ENCODE peak calls at places on chromosomes 12 and 14, in four cellular contexts. One of them, this sample, is unnamed.

GRCh38 chr12:39419471-39419870 is 23.4 kb downstream of the KIF21A start:
- DNase-seq in K562: no peak
- DNase-seq in stomach: no peak
- DNase-seq in HepG2: no peak
- DNase-seq in this sample: no peak

GRCh38 chr12:124497658-124498057 is 69.8 kb downstream of the NCOR2 start:
- DNase-seq in stomach: no peak
- DNase-seq in HepG2: no peak
- DNase-seq in K562: no peak
- DNase-seq in this sample: peak; percentile 66

GRCh38 chr14:70631948-70632347 is 9.8 kb upstream of the TTC9 start:
- DNase-seq in K562: no peak
- DNase-seq in HepG2: no peak
- DNase-seq in stomach: no peak
- DNase-seq in this sample: no peak

GRCh38 chr12:54021432-54022013 is 6.7 kb upstream of the HOXC6 start:
- DNase-seq in stomach: no peak
- DNase-seq in K562: no peak
- DNase-seq in HepG2: no peak
- DNase-seq in this sample: no peak

GRCh38 chr14:100867631-100868315 is 35.7 kb downstream of the RTL1 start:
- DNase-seq in K562: no peak
- DNase-seq in stomach: no peak
- DNase-seq in HepG2: no peak
- DNase-seq in this sample: no peak

GRCh38 chr14:67650694-67651093 is 23.7 kb downstream of the VTI1B start:
- DNase-seq in stomach: no peak
- DNase-seq in K562: no peak
- DNase-seq in HepG2: no peak
- DNase-seq in this sample: no peak

GRCh38 chr12:121753844-121754264 is 39.6 kb downstream of the RHOF start:
- DNase-seq in stomach: peak; percentile 79
- DNase-seq in K562: no peak
- DNase-seq in HepG2: no peak
- DNase-seq in this sample: peak; percentile 18

GRCh38 chr14:102930753-102931579 is 8.5 kb downstream of the AMN start:
- DNase-seq in stomach: peak; percentile 52
- DNase-seq in K562: peak; percentile 13
- DNase-seq in HepG2: no peak
- DNase-seq in this sample: no peak

GRCh38 chr12:68557011-68557715 is 53.5 kb upstream of the RAP1B start:
- DNase-seq in K562: peak; percentile 23
- DNase-seq in stomach: no peak
- DNase-seq in HepG2: no peak
- DNase-seq in this sample: no peak

GRCh38 chr12:49950310-49951251 is at the start of gene AQP2:
- DNase-seq in stomach: no peak
- DNase-seq in K562: no peak
- DNase-seq in HepG2: no peak
- DNase-seq in this sample: no peak

GRCh38 chr14:72699852-72700257 is 194.0 kb downstream of the DPF3 start:
- DNase-seq in K562: peak; percentile 30
- DNase-seq in stomach: no peak
- DNase-seq in HepG2: no peak
- DNase-seq in this sample: peak; percentile 24

DNA sequence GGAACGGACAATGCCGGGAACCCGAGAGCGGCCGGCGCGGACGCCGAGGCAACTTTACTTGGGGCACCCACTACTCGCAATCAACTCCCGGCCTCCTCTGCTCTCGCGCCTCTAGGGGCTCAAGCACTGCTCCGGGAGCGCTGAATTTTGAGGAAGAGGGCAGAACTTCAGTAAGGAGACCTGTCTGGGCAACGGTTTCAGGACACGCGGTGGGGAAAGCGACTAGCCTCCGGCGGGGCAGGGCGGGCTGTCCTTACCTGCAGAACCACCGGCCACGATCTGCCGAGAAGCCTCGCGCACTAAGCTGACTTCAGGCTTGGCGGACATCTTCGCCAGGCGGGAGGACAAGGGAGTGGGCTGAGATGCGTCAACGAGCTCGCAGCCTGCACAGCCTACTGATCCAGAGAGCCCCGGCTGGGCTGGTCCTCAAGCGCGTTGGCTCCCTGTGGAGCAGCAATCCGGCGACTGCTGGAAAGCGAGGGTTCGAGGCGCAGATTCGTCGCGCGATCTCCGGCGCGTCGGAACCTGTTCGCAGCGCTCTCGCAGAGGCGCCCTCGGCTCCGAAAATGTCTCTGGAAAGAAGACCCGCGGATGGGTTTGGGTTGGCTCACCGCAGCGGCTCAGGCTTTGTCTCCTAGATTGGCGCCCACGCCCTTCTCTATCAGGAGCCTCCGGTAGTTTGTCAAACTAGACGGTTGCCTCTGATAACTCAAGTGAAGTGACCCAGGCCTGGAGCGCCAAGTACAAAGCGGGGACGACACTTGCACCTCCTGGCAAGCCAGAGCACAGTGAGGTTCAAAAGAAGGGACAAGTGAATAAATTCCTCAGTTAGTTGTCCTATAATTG is at the start of gene SLC25A21:
- DNase-seq in stomach: peak; percentile 77
- DNase-seq in K562: peak; percentile 87
- DNase-seq in HepG2: peak; percentile 85
- DNase-seq in this sample: peak; percentile 46
- TF ChIP-seq POLR2A in stomach: peak; percentile 26
- TF ChIP-seq POLR2A in K562: peak; percentile 85
- TF ChIP-seq POLR2A in HepG2: peak; percentile 94
- TF ChIP-seq POLR2A in this sample: peak; percentile 22

GRCh38 chr12:109905301-109905700 is 5.2 kb downstream of the TCHP start:
- DNase-seq in K562: no peak
- DNase-seq in stomach: no peak
- DNase-seq in HepG2: no peak
- DNase-seq in this sample: no peak

GRCh38 chr12:109899783-109900751 is at the start of gene TCHP:
- DNase-seq in HepG2: peak; percentile 73
- DNase-seq in K562: peak; percentile 90
- DNase-seq in stomach: peak; percentile 85
- DNase-seq in this sample: peak; percentile 76

GRCh38 chr12:109900752-109901580 is 892 bp downstream of the TCHP start:
- DNase-seq in HepG2: no peak
- DNase-seq in stomach: no peak
- DNase-seq in K562: peak; percentile 39
- DNase-seq in this sample: no peak

GRCh38 chr12:109897029-109897428 is 3.0 kb upstream of the TCHP start:
- DNase-seq in K562: no peak
- DNase-seq in HepG2: no peak
- DNase-seq in stomach: no peak
- DNase-seq in this sample: no peak

DNA sequence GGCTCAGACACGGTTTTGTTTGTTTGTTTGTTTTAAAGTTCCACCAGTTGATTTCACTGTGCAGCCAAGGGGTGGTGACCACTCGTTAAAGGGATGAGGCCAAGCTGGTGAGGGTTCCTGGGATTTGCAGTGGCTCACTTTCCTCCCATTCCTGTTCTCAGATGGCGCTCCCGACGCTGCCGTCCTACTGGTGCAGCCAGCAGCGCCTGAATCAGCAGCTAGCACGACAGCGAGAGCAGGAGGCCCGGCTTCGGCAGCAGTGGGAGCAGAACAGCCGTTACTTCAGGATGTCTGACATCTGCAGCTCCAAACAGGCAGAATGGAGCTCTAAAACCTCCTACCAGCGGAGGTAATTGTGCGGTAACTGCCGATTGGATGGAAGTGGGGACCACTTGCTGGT is 2.8 kb downstream of the TCHP start:
- DNase-seq in stomach: no peak
- DNase-seq in HepG2: no peak
- DNase-seq in K562: no peak
- DNase-seq in this sample: no peak
- H3K27me3 ChIP-seq in stomach: no peaks in the 10 kb centered on the region
- H3K27me3 ChIP-seq in HepG2: no peaks in the 10 kb centered on the region
- H3K27me3 ChIP-seq in K562: no peaks in the 10 kb centered on the region
- H3K27me3 ChIP-seq in this sample: no peaks in the 10 kb centered on the region

GRCh38 chr12:3313655-3314305 is 177.2 kb upstream of the PRMT8 start:
- DNase-seq in K562: peak; percentile 12
- DNase-seq in stomach: no peak
- DNase-seq in HepG2: peak; percentile 40
- DNase-seq in this sample: no peak

GRCh38 chr12:3316776-3317480 is 174.1 kb upstream of the PRMT8 start:
- DNase-seq in HepG2: no peak
- DNase-seq in K562: no peak
- DNase-seq in stomach: no peak
- DNase-seq in this sample: no peak

GRCh38 chr12:3313066-3313465 is 177.9 kb upstream of the PRMT8 start:
- DNase-seq in K562: no peak
- DNase-seq in stomach: no peak
- DNase-seq in HepG2: no peak
- DNase-seq in this sample: no peak

GRCh38 chr12:3315201-3315661 is 175.8 kb upstream of the PRMT8 start:
- DNase-seq in HepG2: no peak
- DNase-seq in K562: no peak
- DNase-seq in stomach: peak; percentile 83
- DNase-seq in this sample: peak; percentile 68

DNA sequence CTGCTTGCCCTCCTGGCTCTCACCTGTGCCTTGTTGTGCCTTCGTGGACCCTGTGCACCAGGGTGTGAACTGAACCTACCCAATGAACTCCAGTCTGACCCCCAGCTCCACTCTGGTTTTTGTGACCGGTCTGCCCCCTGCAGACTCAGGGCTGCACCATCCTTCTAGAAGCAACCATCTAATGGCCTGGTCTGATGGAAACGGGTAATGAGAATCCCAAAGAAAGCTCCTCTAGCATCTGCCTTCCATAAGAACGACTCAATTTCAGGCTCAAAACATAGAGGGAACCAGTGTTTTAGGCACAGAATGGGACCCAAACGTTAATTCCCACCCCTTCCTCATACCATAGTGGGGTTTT is 176.7 kb upstream of the PRMT8 start:
- DNase-seq in K562: no peak
- DNase-seq in HepG2: no peak
- DNase-seq in stomach: no peak
- DNase-seq in this sample: no peak
- TF ChIP-seq EP300 in K562: no peak
- TF ChIP-seq EP300 in HepG2: no peak
- TF ChIP-seq EP300 in stomach: no peak
- TF ChIP-seq EP300 in this sample: no peak

GRCh38 chr12:71685961-71686657 is at the start of gene TMEM19:
- DNase-seq in HepG2: peak; percentile 79
- DNase-seq in K562: peak; percentile 95
- DNase-seq in stomach: peak; percentile 93
- DNase-seq in this sample: peak; percentile 74
- TF ChIP-seq POLR2A in HepG2: peak; percentile 81
- TF ChIP-seq POLR2A in K562: peak; percentile 93
- TF ChIP-seq POLR2A in stomach: no peak
- TF ChIP-seq POLR2A in this sample: peak; percentile 69